ENCODE peak calls at places on chromosomes 1 and 21, in six cellular contexts. F is astrocyte of the spinal cord, I is kidney, X is GM12864, P is stomach, A is fibroblast of pulmonary artery. C is an unnamed sample.

GRCh38 chr1:225772323-225772768 is 5.3 kb upstream of the SRP9 start:
- DNase-seq in X (no peak), A (peak; percentile 92), P (peak; percentile 93), F (peak; percentile 87), I (peak; percentile 91), C (peak; percentile 61)

GRCh38 chr21:41322496-41323382 is 6.1 kb downstream of the FAM3B start:
- DNase-seq in X (no peak), P (no peak), F (no peak), A (no peak), I (no peak), C (no peak)

GRCh38 chr1:4161271-4162006 is 261.4 kb upstream of the C1orf174 start:
- DNase-seq in I (no peak), A (no peak), X (no peak), P (no peak), F (no peak), C (no peak)

GRCh38 chr1:191206808-191207207 is 729.1 kb upstream of the BRINP3 start:
- DNase-seq in P (no peak), X (no peak), F (peak; percentile 24), I (no peak), A (peak; percentile 28), C (no peak)

GRCh38 chr21:39715804-39716397 is 29.1 kb upstream of the IGSF5 start:
- DNase-seq in P (peak; percentile 65), F (peak; percentile 46), A (peak; percentile 54), I (no peak), X (no peak), C (peak; percentile 68)

GRCh38 chr1:24621121-24621520 is 22.0 kb upstream of the SRRM1 start:
- DNase-seq in I (no peak), A (no peak), F (no peak), P (no peak), X (no peak), C (no peak)

GRCh38 chr1:154316704-154317103 is 4.2 kb upstream of the AQP10 start:
- DNase-seq in A (no peak), X (no peak), F (no peak), I (no peak), P (no peak), C (no peak)

GRCh38 chr1:211734359-211734758 is 58.9 kb upstream of the NEK2 start:
- DNase-seq in X (no peak), I (no peak), P (no peak), A (no peak), F (no peak), C (no peak)

GRCh38 chr1:71956613-71957012 is 325.7 kb downstream of the NEGR1 start:
- DNase-seq in F (no peak), X (no peak), I (no peak), A (no peak), P (no peak), C (no peak)

GRCh38 chr1:161799792-161800191 is 33.7 kb downstream of the ATF6 start:
- DNase-seq in X (no peak), I (no peak), F (no peak), A (no peak), P (no peak), C (no peak)

GRCh38 chr1:112708002-112708448 is 1.1 kb upstream of the RHOC start:
- DNase-seq in P (no peak), X (no peak), A (no peak), I (no peak), F (no peak), C (no peak)

GRCh38 chr1:162983671-162984425 is 85.3 kb upstream of the RGS4 start:
- DNase-seq in A (no peak), I (no peak), P (no peak), X (no peak), F (peak; percentile 49), C (no peak)

GRCh38 chr1:166017395-166017794 is 149.4 kb downstream of the FAM78B start:
- DNase-seq in F (no peak), I (no peak), X (no peak), A (no peak), P (no peak), C (peak; percentile 10)

GRCh38 chr1:192443616-192444015 is 126.8 kb downstream of the RGS21 start:
- DNase-seq in I (no peak), X (no peak), P (no peak), A (peak; percentile 27), F (peak; percentile 28), C (no peak)

GRCh38 chr1:110620686-110621085 is 14.5 kb upstream of the KCNA2 start:
- DNase-seq in F (no peak), X (no peak), I (no peak), P (no peak), A (no peak), C (no peak)

GRCh38 chr1:29556657-29557056 is 320.3 kb downstream of the PTPRU start:
- DNase-seq in P (no peak), X (no peak), I (no peak), A (no peak), F (no peak), C (no peak)

GRCh38 chr1:95451054-95451453 is 217.0 kb downstream of the RWDD3 start:
- DNase-seq in F (no peak), I (no peak), P (no peak), X (no peak), A (no peak), C (no peak)

GRCh38 chr1:62113505-62113904 is 81.1 kb upstream of the L1TD1 start:
- DNase-seq in A (no peak), I (no peak), F (no peak), X (no peak), P (no peak), C (no peak)

GRCh38 chr1:62110198-62110817 is 84.3 kb upstream of the L1TD1 start:
- DNase-seq in P (no peak), X (no peak), F (no peak), A (no peak), I (no peak), C (no peak)

GRCh38 chr1:62107923-62108322 is 86.7 kb upstream of the L1TD1 start:
- DNase-seq in F (no peak), X (no peak), A (no peak), P (no peak), I (no peak), C (no peak)

GRCh38 chr1:62109124-62109523 is 85.5 kb upstream of the L1TD1 start:
- DNase-seq in A (no peak), X (no peak), F (no peak), P (no peak), I (no peak), C (no peak)

DNA sequence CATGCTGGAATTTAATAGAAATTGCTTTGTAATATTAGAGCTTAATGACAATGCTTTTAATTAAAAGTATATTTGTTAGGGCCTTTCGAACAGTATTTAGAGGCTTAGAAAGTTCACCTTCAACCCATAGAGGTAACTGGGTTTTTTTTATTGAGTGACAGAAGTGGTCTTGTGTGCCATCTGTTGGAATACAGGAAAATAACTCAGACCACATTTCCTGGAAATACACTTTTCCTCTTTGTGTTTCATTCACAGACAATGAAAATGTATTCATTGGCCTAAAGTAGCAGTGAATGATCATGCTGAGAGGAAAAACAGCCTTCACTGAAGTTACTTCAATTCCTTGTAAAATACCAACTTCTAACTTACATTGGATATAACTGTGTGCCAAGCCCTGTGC is 83.6 kb upstream of the L1TD1 start:
- DNase-seq in P (no peak), A (no peak), F (no peak), I (no peak), X (no peak), C (no peak)
- TF ChIP-seq CTCF in P (no peak), A (no peak), F (no peak), I (no peak), X (no peak), C (no peak)

GRCh38 chr1:204126367-204126766 is 25.5 kb downstream of the ETNK2 start:
- DNase-seq in P (no peak), F (no peak), A (no peak), X (no peak), I (no peak), C (no peak)
- TF ChIP-seq CTCF in P (no peak), F (no peak), A (no peak), X (no peak), I (no peak), C (no peak)

DNA sequence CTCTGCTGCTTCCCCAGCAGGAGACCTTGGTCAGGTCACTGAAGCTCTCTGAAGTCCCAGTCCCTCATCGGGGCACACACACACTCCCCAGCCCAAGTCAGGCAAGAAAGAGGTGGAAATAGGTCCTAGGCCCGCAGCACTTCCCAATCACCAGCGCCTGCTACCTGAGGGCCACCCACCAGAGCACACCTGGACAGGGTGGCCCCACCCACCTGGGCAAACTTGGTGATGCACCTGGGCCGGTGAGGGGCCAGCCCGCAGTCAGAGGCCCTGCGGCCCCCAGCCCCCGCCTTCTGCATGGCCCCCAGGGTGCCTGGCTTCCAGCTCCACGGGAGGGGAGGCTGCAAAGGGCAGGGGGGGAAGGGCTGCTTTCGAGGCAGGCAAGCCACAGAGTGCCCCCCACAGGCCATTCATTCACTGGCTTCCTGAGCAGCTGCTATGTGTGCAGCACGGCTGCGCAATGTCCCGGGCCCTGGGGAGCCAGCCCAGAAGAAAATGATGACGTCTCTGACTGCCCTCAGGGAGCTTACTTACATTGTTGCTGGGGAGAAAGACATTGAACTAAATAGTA is 4.7 kb downstream of the SH2D5 start:
- DNase-seq in X (no peak), F (no peak), P (peak; percentile 16), I (no peak), A (peak; percentile 33), C (peak; percentile 44)
- TF ChIP-seq CTCF in X (peak; percentile 19), F (peak; percentile 30), P (no peak), I (no peak), A (no peak), C (no peak)

GRCh38 chr1:36703526-36704208 is 221.0 kb upstream of the CSF3R start:
- DNase-seq in A (peak; percentile 65), X (peak; percentile 12), P (peak; percentile 76), F (peak; percentile 35), I (peak; percentile 88), C (peak; percentile 80)
- TF ChIP-seq CTCF in A (peak; percentile 91), X (peak; percentile 94), P (peak; percentile 64), F (peak; percentile 87), I (peak; percentile 83), C (peak; percentile 93)

GRCh38 chr1:58155418-58156123 is 391.0 kb downstream of the OMA1 start:
- DNase-seq in F (no peak), I (no peak), P (no peak), X (no peak), A (peak; percentile 4), C (peak; percentile 3)
- TF ChIP-seq CTCF in F (peak; percentile 23), I (no peak), P (no peak), X (peak; percentile 72), A (peak; percentile 31), C (peak; percentile 31)

C was measured in activated CD8-positive, alpha-beta T cell treated with anti-CD3 and anti-CD28 coated beads for 36 hours.